ENCODE peak calls at places on chromosomes 3 and 15, in five cellular contexts. One of them, this sample, is unnamed.

GRCh38 chr15:72796515-72797337 is 13.2 kb upstream of the ADPGK start:
- DNase-seq in PC-9: no peak
- DNase-seq in frontal cortex: peak; percentile 77
- DNase-seq in activated CD8-positive, alpha-beta memory T cell treated with anti-CD3 and anti-CD28 coated beads for 1 hour: peak; percentile 18
- DNase-seq in HTR-8/SVneo: peak; percentile 75
- DNase-seq in this sample: peak; percentile 13

GRCh38 chr3:49120096-49120437 is 556 bp downstream of the USP19 start:
- DNase-seq in PC-9: no peak
- DNase-seq in frontal cortex: no peak
- DNase-seq in activated CD8-positive, alpha-beta memory T cell treated with anti-CD3 and anti-CD28 coated beads for 1 hour: no peak
- DNase-seq in HTR-8/SVneo: no peak
- DNase-seq in this sample: no peak

GRCh38 chr3:183490653-183491052 is 62.2 kb upstream of the MCF2L2 start:
- DNase-seq in PC-9: peak; percentile 80
- DNase-seq in frontal cortex: no peak
- DNase-seq in activated CD8-positive, alpha-beta memory T cell treated with anti-CD3 and anti-CD28 coated beads for 1 hour: no peak
- DNase-seq in HTR-8/SVneo: no peak
- DNase-seq in this sample: peak; percentile 51

GRCh38 chr3:64995857-64996564 is 308.2 kb upstream of the ADAMTS9 start:
- DNase-seq in PC-9: no peak
- DNase-seq in frontal cortex: no peak
- DNase-seq in activated CD8-positive, alpha-beta memory T cell treated with anti-CD3 and anti-CD28 coated beads for 1 hour: no peak
- DNase-seq in HTR-8/SVneo: no peak
- DNase-seq in this sample: no peak

GRCh38 chr3:13880811-13881156 is 913 bp upstream of the WNT7A start:
- DNase-seq in PC-9: no peak
- DNase-seq in frontal cortex: no peak
- DNase-seq in activated CD8-positive, alpha-beta memory T cell treated with anti-CD3 and anti-CD28 coated beads for 1 hour: no peak
- DNase-seq in HTR-8/SVneo: no peak
- DNase-seq in this sample: no peak

GRCh38 chr3:72154391-72155300 is 369.7 kb upstream of the PROK2 start:
- DNase-seq in PC-9: no peak
- DNase-seq in frontal cortex: no peak
- DNase-seq in activated CD8-positive, alpha-beta memory T cell treated with anti-CD3 and anti-CD28 coated beads for 1 hour: no peak
- DNase-seq in HTR-8/SVneo: no peak
- DNase-seq in this sample: no peak

GRCh38 chr15:98983333-98983732 is 24.3 kb downstream of the PGPEP1L start:
- DNase-seq in PC-9: peak; percentile 24
- DNase-seq in frontal cortex: peak; percentile 48
- DNase-seq in activated CD8-positive, alpha-beta memory T cell treated with anti-CD3 and anti-CD28 coated beads for 1 hour: no peak
- DNase-seq in HTR-8/SVneo: peak; percentile 74
- DNase-seq in this sample: peak; percentile 84

GRCh38 chr3:8443829-8444791 is 57.5 kb upstream of the LMCD1 start:
- DNase-seq in PC-9: peak; percentile 91
- DNase-seq in frontal cortex: peak; percentile 46
- DNase-seq in activated CD8-positive, alpha-beta memory T cell treated with anti-CD3 and anti-CD28 coated beads for 1 hour: no peak
- DNase-seq in HTR-8/SVneo: peak; percentile 71
- DNase-seq in this sample: peak; percentile 98

GRCh38 chr15:41905360-41905793 is 11.5 kb upstream of the SPTBN5 start:
- DNase-seq in PC-9: no peak
- DNase-seq in frontal cortex: no peak
- DNase-seq in activated CD8-positive, alpha-beta memory T cell treated with anti-CD3 and anti-CD28 coated beads for 1 hour: no peak
- DNase-seq in HTR-8/SVneo: no peak
- DNase-seq in this sample: no peak

This sample was measured in M059J.